ENCODE peak calls at places on chromosomes 1 and 21, in six cellular contexts. One of them, this sample, is unnamed.

GRCh38 chr1:196059210-196059609 is 549.0 kb downstream of the KCNT2 start:
- DNase-seq in K562: peak; percentile 7
- DNase-seq in GM12878: no peak
- DNase-seq in HepG2: no peak
- DNase-seq in HCT116: no peak
- DNase-seq in H1: no peak
- DNase-seq in this sample: no peak

GRCh38 chr1:2003564-2004131 is at the start of gene CFAP74:
- DNase-seq in GM12878: no peak
- DNase-seq in HepG2: peak; percentile 34
- DNase-seq in K562: peak; percentile 88
- DNase-seq in H1: peak; percentile 96
- DNase-seq in HCT116: peak; percentile 53
- DNase-seq in this sample: no peak

GRCh38 chr21:42343556-42343955 is 7.2 kb downstream of the TFF2 start:
- DNase-seq in HepG2: no peak
- DNase-seq in H1: no peak
- DNase-seq in GM12878: no peak
- DNase-seq in K562: no peak
- DNase-seq in HCT116: no peak
- DNase-seq in this sample: no peak

GRCh38 chr1:191290441-191290840 is 812.8 kb upstream of the BRINP3 start:
- DNase-seq in HCT116: no peak
- DNase-seq in GM12878: no peak
- DNase-seq in K562: no peak
- DNase-seq in HepG2: no peak
- DNase-seq in H1: no peak
- DNase-seq in this sample: no peak

GRCh38 chr1:39946216-39946615 is 8.7 kb upstream of the MFSD2A start:
- DNase-seq in K562: no peak
- DNase-seq in H1: no peak
- DNase-seq in GM12878: no peak
- DNase-seq in HepG2: no peak
- DNase-seq in HCT116: no peak
- DNase-seq in this sample: no peak

GRCh38 chr1:57163332-57163731 is 197.5 kb upstream of the C8B start:
- DNase-seq in K562: no peak
- DNase-seq in GM12878: no peak
- DNase-seq in HepG2: no peak
- DNase-seq in H1: no peak
- DNase-seq in HCT116: no peak
- DNase-seq in this sample: no peak

GRCh38 chr1:17912491-17912890 is 157.4 kb downstream of the ACTL8 start:
- DNase-seq in GM12878: no peak
- DNase-seq in K562: no peak
- DNase-seq in H1: no peak
- DNase-seq in HCT116: no peak
- DNase-seq in HepG2: no peak
- DNase-seq in this sample: no peak

GRCh38 chr1:93111065-93111464 is 32.0 kb downstream of the MTF2 start:
- DNase-seq in GM12878: no peak
- DNase-seq in K562: no peak
- DNase-seq in H1: no peak
- DNase-seq in HCT116: no peak
- DNase-seq in HepG2: no peak
- DNase-seq in this sample: no peak

GRCh38 chr1:207264663-207265270 is 56.7 kb upstream of the CD55 start:
- DNase-seq in GM12878: no peak
- DNase-seq in H1: no peak
- DNase-seq in HepG2: no peak
- DNase-seq in K562: no peak
- DNase-seq in HCT116: no peak
- DNase-seq in this sample: no peak

GRCh38 chr1:3468236-3469103 is 14.0 kb downstream of the ARHGEF16 start:
- DNase-seq in HepG2: no peak
- DNase-seq in GM12878: no peak
- DNase-seq in H1: no peak
- DNase-seq in HCT116: no peak
- DNase-seq in K562: no peak
- DNase-seq in this sample: no peak

GRCh38 chr1:165897326-165898303 is 70.2 kb downstream of the UCK2 start:
- DNase-seq in H1: no peak
- DNase-seq in HepG2: no peak
- DNase-seq in HCT116: no peak
- DNase-seq in GM12878: no peak
- DNase-seq in K562: no peak
- DNase-seq in this sample: no peak

GRCh38 chr1:224189561-224189960 is 6.5 kb downstream of the DEGS1 start:
- DNase-seq in H1: no peak
- DNase-seq in K562: no peak
- DNase-seq in HepG2: no peak
- DNase-seq in GM12878: no peak
- DNase-seq in HCT116: no peak
- DNase-seq in this sample: no peak

GRCh38 chr1:152506899-152507498 is 3.6 kb upstream of the LCE5A start:
- DNase-seq in HepG2: no peak
- DNase-seq in K562: no peak
- DNase-seq in GM12878: no peak
- DNase-seq in H1: no peak
- DNase-seq in HCT116: no peak
- DNase-seq in this sample: no peak

GRCh38 chr21:38982096-38982495 is 176.4 kb downstream of the ETS2 start:
- DNase-seq in H1: no peak
- DNase-seq in HepG2: peak; percentile 56
- DNase-seq in GM12878: no peak
- DNase-seq in HCT116: no peak
- DNase-seq in K562: no peak
- DNase-seq in this sample: no peak

GRCh38 chr1:23980006-23980724 is at the start of gene SRSF10:
- DNase-seq in HCT116: peak; percentile 98
- DNase-seq in HepG2: peak; percentile 95
- DNase-seq in GM12878: peak; percentile 98
- DNase-seq in H1: peak; percentile 93
- DNase-seq in K562: peak; percentile 98
- DNase-seq in this sample: peak; percentile 87

GRCh38 chr1:228455715-228456114 is 31.5 kb upstream of the RNF187 start:
- DNase-seq in H1: no peak
- DNase-seq in K562: no peak
- DNase-seq in GM12878: no peak
- DNase-seq in HepG2: no peak
- DNase-seq in HCT116: no peak
- DNase-seq in this sample: no peak

GRCh38 chr1:244106837-244107491 is 55.9 kb downstream of the ZBTB18 start:
- DNase-seq in HepG2: no peak
- DNase-seq in GM12878: no peak
- DNase-seq in HCT116: no peak
- DNase-seq in K562: no peak
- DNase-seq in H1: no peak
- DNase-seq in this sample: no peak

GRCh38 chr1:1402081-1402900 is 3.2 kb upstream of the CCNL2 start:
- DNase-seq in GM12878: no peak
- DNase-seq in HCT116: peak; percentile 52
- DNase-seq in H1: peak; percentile 77
- DNase-seq in HepG2: peak; percentile 52
- DNase-seq in K562: peak; percentile 60
- DNase-seq in this sample: peak; percentile 51

GRCh38 chr1:27306071-27306470 is 15.9 kb upstream of the TMEM222 start:
- DNase-seq in GM12878: no peak
- DNase-seq in H1: no peak
- DNase-seq in HepG2: no peak
- DNase-seq in HCT116: no peak
- DNase-seq in K562: no peak
- DNase-seq in this sample: no peak

GRCh38 chr1:205920159-205920558 is 23.1 kb downstream of the SLC26A9 start:
- DNase-seq in HCT116: no peak
- DNase-seq in GM12878: no peak
- DNase-seq in H1: no peak
- DNase-seq in HepG2: no peak
- DNase-seq in K562: no peak
- DNase-seq in this sample: no peak

GRCh38 chr1:179873366-179873978 is 4.1 kb downstream of the TOR1AIP2 start:
- DNase-seq in GM12878: no peak
- DNase-seq in HCT116: no peak
- DNase-seq in HepG2: peak; percentile 64
- DNase-seq in K562: no peak
- DNase-seq in H1: no peak
- DNase-seq in this sample: no peak

GRCh38 chr1:201419737-201420607 is 1.6 kb downstream of the TNNI1 start:
- DNase-seq in K562: no peak
- DNase-seq in H1: no peak
- DNase-seq in GM12878: no peak
- DNase-seq in HepG2: no peak
- DNase-seq in HCT116: no peak
- DNase-seq in this sample: no peak

GRCh38 chr1:114342376-114342775 is 168.6 kb downstream of the TRIM33 start:
- DNase-seq in GM12878: no peak
- DNase-seq in K562: no peak
- DNase-seq in HCT116: no peak
- DNase-seq in HepG2: no peak
- DNase-seq in H1: peak; percentile 20
- DNase-seq in this sample: no peak

GRCh38 chr1:38656741-38657140 is 202.8 kb downstream of the RRAGC start:
- DNase-seq in HCT116: no peak
- DNase-seq in GM12878: no peak
- DNase-seq in K562: no peak
- DNase-seq in HepG2: no peak
- DNase-seq in H1: no peak
- DNase-seq in this sample: no peak

GRCh38 chr1:176243746-176244145 is 36.7 kb upstream of the COP1 start:
- DNase-seq in HCT116: no peak
- DNase-seq in GM12878: no peak
- DNase-seq in H1: no peak
- DNase-seq in HepG2: no peak
- DNase-seq in K562: no peak
- DNase-seq in this sample: no peak

GRCh38 chr1:43007377-43008105 is 48.9 kb upstream of the SLC2A1 start:
- DNase-seq in HepG2: no peak
- DNase-seq in HCT116: no peak
- DNase-seq in GM12878: no peak
- DNase-seq in K562: no peak
- DNase-seq in H1: peak; percentile 83
- DNase-seq in this sample: no peak

GRCh38 chr1:100523038-100523649 is 14.8 kb upstream of the GPR88 start:
- DNase-seq in H1: no peak
- DNase-seq in HCT116: no peak
- DNase-seq in HepG2: no peak
- DNase-seq in GM12878: peak; percentile 21
- DNase-seq in K562: no peak
- DNase-seq in this sample: no peak

GRCh38 chr1:151612506-151613274 is 840 bp downstream of the SNX27 start:
- DNase-seq in K562: no peak
- DNase-seq in GM12878: no peak
- DNase-seq in H1: no peak
- DNase-seq in HepG2: no peak
- DNase-seq in HCT116: no peak
- DNase-seq in this sample: peak; percentile 26

GRCh38 chr1:230236301-230236700 is 169.3 kb downstream of the GALNT2 start:
- DNase-seq in K562: no peak
- DNase-seq in HCT116: no peak
- DNase-seq in HepG2: no peak
- DNase-seq in H1: no peak
- DNase-seq in GM12878: no peak
- DNase-seq in this sample: no peak

GRCh38 chr1:206829875-206830274 is 35.5 kb upstream of the IL20 start:
- DNase-seq in GM12878: no peak
- DNase-seq in HCT116: no peak
- DNase-seq in K562: no peak
- DNase-seq in H1: no peak
- DNase-seq in HepG2: no peak
- DNase-seq in this sample: no peak

GRCh38 chr21:28252923-28253322 is 739.8 kb downstream of the LTN1 start:
- DNase-seq in HCT116: no peak
- DNase-seq in K562: no peak
- DNase-seq in HepG2: no peak
- DNase-seq in GM12878: no peak
- DNase-seq in H1: no peak
- DNase-seq in this sample: no peak

GRCh38 chr21:28253378-28253777 is 739.3 kb downstream of the LTN1 start:
- DNase-seq in H1: no peak
- DNase-seq in HepG2: no peak
- DNase-seq in GM12878: no peak
- DNase-seq in HCT116: no peak
- DNase-seq in K562: no peak
- DNase-seq in this sample: no peak

DNA sequence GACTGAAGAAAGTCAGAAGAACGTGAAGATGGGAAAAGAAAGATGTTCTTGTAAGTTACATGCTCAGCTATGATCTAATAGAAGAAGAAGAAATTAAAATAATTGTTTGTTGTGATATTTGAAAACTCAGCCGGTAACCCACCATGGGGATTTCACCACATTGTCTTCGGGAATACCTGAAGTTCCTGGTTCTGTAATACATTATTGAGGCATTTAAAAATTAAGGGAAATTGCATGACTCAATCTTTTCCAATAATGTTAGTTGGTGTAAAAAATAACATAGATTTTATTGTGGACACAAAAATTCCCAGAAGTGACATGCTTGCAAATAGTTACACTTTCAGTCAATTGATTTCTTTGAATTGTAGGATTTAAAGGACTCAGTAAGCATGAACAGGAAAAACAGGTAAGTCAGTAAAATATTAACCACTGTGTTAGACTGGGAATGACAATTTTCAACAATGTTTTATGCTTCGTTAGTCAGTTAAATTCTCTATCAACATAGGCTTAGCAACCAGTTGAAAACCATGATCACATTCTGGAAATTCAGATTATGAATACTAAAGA is 745.1 kb downstream of the LTN1 start:
- DNase-seq in K562: no peak
- DNase-seq in H1: no peak
- DNase-seq in HepG2: no peak
- DNase-seq in GM12878: no peak
- DNase-seq in HCT116: no peak
- DNase-seq in this sample: no peak
- TF ChIP-seq CEBPB in K562: no peak
- TF ChIP-seq CEBPB in H1: no peak
- TF ChIP-seq CEBPB in HepG2: no peak
- TF ChIP-seq CEBPB in GM12878: no peak
- TF ChIP-seq CEBPB in HCT116: no peak
- TF ChIP-seq CEBPB in this sample: no peak

GRCh38 chr1:82160903-82161302 is 360.2 kb downstream of the ADGRL2 start:
- DNase-seq in H1: no peak
- DNase-seq in K562: no peak
- DNase-seq in HCT116: no peak
- DNase-seq in GM12878: no peak
- DNase-seq in HepG2: no peak
- DNase-seq in this sample: no peak
- TF ChIP-seq MAX in H1: no peak
- TF ChIP-seq MAX in K562: no peak
- TF ChIP-seq MAX in HCT116: no peak
- TF ChIP-seq MAX in GM12878: no peak
- TF ChIP-seq MAX in HepG2: no peak
- TF ChIP-seq MAX in this sample: no peak

GRCh38 chr1:225999912-226000337 is 782 bp upstream of the SDE2 start:
- DNase-seq in GM12878: peak; percentile 74
- DNase-seq in HepG2: peak; percentile 21
- DNase-seq in H1: no peak
- DNase-seq in HCT116: no peak
- DNase-seq in K562: peak; percentile 61
- DNase-seq in this sample: no peak
- TF ChIP-seq CEBPB in GM12878: no peak
- TF ChIP-seq CEBPB in HepG2: no peak
- TF ChIP-seq CEBPB in H1: no peak
- TF ChIP-seq CEBPB in HCT116: no peak
- TF ChIP-seq CEBPB in K562: peak; percentile 87
- TF ChIP-seq CEBPB in this sample: no peak

GRCh38 chr21:27681841-27682240 is 715.0 kb upstream of the ADAMTS5 start:
- DNase-seq in GM12878: no peak
- DNase-seq in K562: no peak
- DNase-seq in HepG2: no peak
- DNase-seq in H1: no peak
- DNase-seq in HCT116: no peak
- DNase-seq in this sample: no peak
- TF ChIP-seq MAX in GM12878: no peak
- TF ChIP-seq MAX in K562: no peak
- TF ChIP-seq MAX in HepG2: no peak
- TF ChIP-seq MAX in H1: no peak
- TF ChIP-seq MAX in HCT116: no peak
- TF ChIP-seq MAX in this sample: no peak